ENCODE peak calls at places on chromosomes 16 and 17, in seven cellular contexts. T is neuronal stem cell; Z is activated naive CD8-positive, alpha-beta T cell treated with anti-CD3 and anti-CD28 coated beads, Interleukin-2, amount 50 U/mL, for 16 hours; C is HS-5; K is NCI-H1105 treated with DMSO at 0.1 percent for 48 hours; M is Right ventricle myocardium superior; D is GM23338. B is an unnamed sample.
A peak's percentile ranks its signal among the peaks of the same experiment; 100 is the strongest.

GRCh38 chr17:42117397-42118125 is 3.6 kb downstream of the KAT2A start:
- DNase-seq in T (no peak), Z (no peak), C (no peak), K (no peak), M (no peak), D (no peak), B (no peak)

GRCh38 chr17:41985919-41986318 is 19.3 kb downstream of the CNP start:
- DNase-seq in T (no peak), Z (no peak), C (no peak), K (no peak), M (no peak), D (no peak), B (no peak)

GRCh38 chr16:66275795-66276428 is 90.6 kb upstream of the CDH5 start:
- DNase-seq in T (no peak), Z (no peak), C (no peak), K (peak; percentile 43), M (no peak), D (peak; percentile 89), B (no peak)

GRCh38 chr17:57372156-57372555 is 115.8 kb downstream of the MSI2 start:
- DNase-seq in T (no peak), Z (no peak), C (peak; percentile 19), K (peak; percentile 52), M (no peak), D (no peak), B (no peak)

GRCh38 chr16:17314148-17314547 is 156.6 kb downstream of the XYLT1 start:
- DNase-seq in T (no peak), Z (no peak), C (no peak), K (no peak), M (no peak), D (no peak), B (no peak)

GRCh38 chr17:35496470-35497290 is 40.8 kb downstream of the SLFN12L start:
- DNase-seq in T (no peak), Z (no peak), C (no peak), K (no peak), M (no peak), D (peak; percentile 76), B (no peak)

GRCh38 chr17:29162909-29163341 is 17.3 kb downstream of the MYO18A start:
- DNase-seq in T (no peak), Z (no peak), C (no peak), K (no peak), M (no peak), D (no peak), B (no peak)

GRCh38 chr17:21004016-21004930 is 38.5 kb downstream of the USP22 start:
- DNase-seq in T (no peak), Z (no peak), C (no peak), K (no peak), M (no peak), D (no peak), B (no peak)

GRCh38 chr17:42797067-42798007 is 1.2 kb downstream of the COA3 start:
- DNase-seq in T (no peak), Z (no peak), C (no peak), K (no peak), M (no peak), D (no peak), B (no peak)

GRCh38 chr16:19003935-19004334 is 20.2 kb downstream of the TMC7 start:
- DNase-seq in T (no peak), Z (no peak), C (no peak), K (no peak), M (no peak), D (no peak), B (no peak)